ENCODE peak calls at places on chromosomes 1 and 21, in eight cellular contexts. B is stimulated activated CD4-positive, alpha-beta T cell treated with anti-CD3 and anti-CD28 coated beads, Interleukin-12 subunit alpha, Interleukin-12 subunit beta, amount 100 ng/mL, for 4 hours; J is PC-3; W is H9; H is AG08396; O is mucosa of gallbladder; F is activated CD8-positive, alpha-beta memory T cell treated with anti-CD3 and anti-CD28 coated beads for 4 hours; N is HEK293T. I is an unnamed sample.

GRCh38 chr1:8161546-8162110 is 135.5 kb upstream of the ERRFI1 start:
- DNase-seq in B (no peak), W (no peak), J (no peak), F (no peak), O (no peak), H (no peak), N (no peak), I (no peak)

GRCh38 chr1:198523183-198523942 is 17.1 kb downstream of the ATP6V1G3 start:
- DNase-seq in F (no peak), B (no peak), N (no peak), O (no peak), W (no peak), H (no peak), J (no peak), I (no peak)

GRCh38 chr1:1906185-1907097 is 8.6 kb upstream of the CALML6 start:
- DNase-seq in W (peak; percentile 89), N (peak; percentile 77), B (peak; percentile 61), J (peak; percentile 90), F (peak; percentile 41), H (peak; percentile 89), O (peak; percentile 84), I (peak; percentile 44)

GRCh38 chr1:31663622-31664452 is 19.2 kb upstream of the PEF1 start:
- DNase-seq in B (peak; percentile 59), O (peak; percentile 45), F (peak; percentile 43), W (peak; percentile 80), N (peak; percentile 95), J (peak; percentile 72), H (peak; percentile 83), I (peak; percentile 81)

GRCh38 chr1:174968750-174969244 is 30.9 kb upstream of the CACYBP start:
- DNase-seq in W (no peak), F (no peak), J (peak; percentile 65), O (no peak), B (no peak), N (no peak), H (peak; percentile 9), I (no peak)

GRCh38 chr1:182629674-182630073 is 25.5 kb upstream of the RGS16 start:
- DNase-seq in J (no peak), B (peak; percentile 37), F (peak; percentile 65), W (no peak), N (no peak), O (no peak), H (no peak), I (no peak)

GRCh38 chr1:47186267-47187185 is 3.3 kb downstream of the PDZK1IP1 start:
- DNase-seq in B (no peak), O (no peak), F (no peak), H (no peak), J (no peak), N (no peak), W (no peak), I (peak; percentile 55)

GRCh38 chr1:68047659-68048026 is 2.8 kb downstream of the DIRAS3 start:
- DNase-seq in W (no peak), J (no peak), N (no peak), H (no peak), O (no peak), B (no peak), F (no peak), I (no peak)

GRCh38 chr21:46065215-46065992 is 32.5 kb upstream of the COL6A2 start:
- DNase-seq in H (peak; percentile 86), O (peak; percentile 8), N (no peak), F (no peak), J (peak; percentile 34), B (no peak), W (peak; percentile 30), I (no peak)

GRCh38 chr1:20787100-20787774 is at the start of gene HP1BP3:
- DNase-seq in J (peak; percentile 53), O (peak; percentile 79), W (peak; percentile 65), F (peak; percentile 74), B (peak; percentile 78), N (peak; percentile 68), H (peak; percentile 88), I (peak; percentile 19)

GRCh38 chr1:100290291-100290690 is 24.3 kb downstream of the RTCA start:
- DNase-seq in W (no peak), H (no peak), O (no peak), J (no peak), B (no peak), N (no peak), F (no peak), I (no peak)

GRCh38 chr1:170967042-170967910 is 31.9 kb downstream of the MROH9 start:
- DNase-seq in F (no peak), O (no peak), B (no peak), H (peak; percentile 36), J (peak; percentile 77), N (peak; percentile 42), W (no peak), I (no peak)

GRCh38 chr1:203127672-203128611 is at the start of gene ADORA1:
- DNase-seq in H (peak; percentile 76), J (peak; percentile 38), N (peak; percentile 76), B (no peak), W (peak; percentile 80), F (no peak), O (peak; percentile 71), I (peak; percentile 77)

GRCh38 chr1:168084396-168085231 is 52.1 kb downstream of the GPR161 start:
- DNase-seq in O (peak; percentile 54), F (peak; percentile 8), B (peak; percentile 60), J (peak; percentile 51), H (peak; percentile 64), N (peak; percentile 85), W (peak; percentile 82), I (peak; percentile 77)

GRCh38 chr1:154157520-154158306 is 2.8 kb upstream of the NUP210L start:
- DNase-seq in O (peak; percentile 36), B (peak; percentile 47), N (no peak), W (no peak), F (peak; percentile 48), J (no peak), H (no peak), I (no peak)

GRCh38 chr1:54294846-54295245 is 94.9 kb downstream of the MRPL37 start:
- DNase-seq in B (no peak), J (no peak), N (no peak), O (no peak), F (no peak), H (peak; percentile 70), W (no peak), I (no peak)

GRCh38 chr1:53550201-53550741 is 91.1 kb downstream of the DMRTB1 start:
- DNase-seq in B (no peak), F (no peak), J (no peak), H (no peak), W (no peak), O (no peak), N (no peak), I (peak; percentile 5)

GRCh38 chr1:8121261-8122159 is 95.4 kb upstream of the ERRFI1 start:
- DNase-seq in O (peak; percentile 91), J (peak; percentile 45), W (peak; percentile 46), B (no peak), N (no peak), H (peak; percentile 69), F (no peak), I (peak; percentile 95)

GRCh38 chr1:94463765-94464330 is 45.7 kb downstream of the ABCD3 start:
- DNase-seq in F (no peak), W (no peak), N (peak; percentile 63), B (no peak), O (peak; percentile 18), H (peak; percentile 36), J (peak; percentile 78), I (no peak)

GRCh38 chr1:153548722-153549695 is at the start of gene S100A3:
- DNase-seq in F (no peak), B (no peak), W (peak; percentile 25), O (no peak), N (no peak), J (peak; percentile 83), H (peak; percentile 82), I (no peak)

GRCh38 chr1:22132517-22133235 is 10.2 kb downstream of the WNT4 start:
- DNase-seq in W (no peak), F (no peak), N (no peak), H (peak; percentile 89), J (peak; percentile 82), O (no peak), B (no peak), I (peak; percentile 75)

GRCh38 chr1:47693115-47693514 is 255.3 kb downstream of the FOXD2 start:
- DNase-seq in B (no peak), W (peak; percentile 11), O (no peak), N (no peak), H (no peak), J (no peak), F (no peak), I (no peak)

GRCh38 chr1:184823080-184823479 is 68.4 kb upstream of the EDEM3 start:
- DNase-seq in F (no peak), W (no peak), J (no peak), H (no peak), B (no peak), O (no peak), N (peak; percentile 57), I (no peak)

GRCh38 chr1:168064216-168064615 is 72.5 kb downstream of the GPR161 start:
- DNase-seq in J (no peak), O (no peak), W (no peak), F (no peak), B (no peak), H (no peak), N (no peak), I (no peak)

GRCh38 chr1:4061521-4062031 is 161.5 kb upstream of the C1orf174 start:
- DNase-seq in J (no peak), H (no peak), B (no peak), O (no peak), F (no peak), N (no peak), W (no peak), I (peak; percentile 58)

GRCh38 chr1:200975458-200975857 is 48.1 kb downstream of the KIF21B start:
- DNase-seq in O (no peak), J (no peak), W (no peak), H (no peak), F (no peak), B (no peak), N (no peak), I (no peak)

GRCh38 chr1:205576805-205577761 is 54.7 kb downstream of the ELK4 start:
- DNase-seq in J (no peak), B (no peak), O (no peak), H (no peak), N (no peak), W (peak; percentile 27), F (no peak), I (peak; percentile 39)

GRCh38 chr1:84402060-84402459 is 3.8 kb downstream of the DNASE2B start:
- DNase-seq in N (no peak), F (no peak), O (no peak), J (peak; percentile 68), B (no peak), W (no peak), H (peak; percentile 16), I (no peak)

GRCh38 chr1:32028746-32029145 is 15.1 kb downstream of the KHDRBS1 start:
- DNase-seq in H (no peak), W (no peak), O (no peak), F (no peak), J (no peak), N (no peak), B (no peak), I (no peak)

GRCh38 chr1:15341634-15342375 is 67.9 kb upstream of the EFHD2 start:
- DNase-seq in F (no peak), J (peak; percentile 75), H (peak; percentile 30), N (no peak), W (no peak), O (no peak), B (no peak), I (no peak)

GRCh38 chr1:39957299-39958020 is 2.5 kb downstream of the MFSD2A start:
- DNase-seq in B (no peak), N (no peak), H (no peak), W (no peak), O (no peak), J (no peak), F (no peak), I (no peak)

GRCh38 chr1:90616395-90616794 is 100.7 kb downstream of the BARHL2 start:
- DNase-seq in O (no peak), N (peak; percentile 65), B (no peak), F (no peak), H (no peak), J (peak; percentile 40), W (peak; percentile 59), I (no peak)

GRCh38 chr1:204408074-204408507 is 3.5 kb downstream of the PPP1R15B start:
- DNase-seq in W (no peak), J (peak; percentile 79), N (no peak), H (peak; percentile 54), B (no peak), O (peak; percentile 70), F (no peak), I (peak; percentile 79)

GRCh38 chr1:91135799-91136198 is 114.0 kb upstream of the ZNF644 start:
- DNase-seq in O (no peak), W (no peak), H (no peak), N (no peak), F (no peak), J (no peak), B (no peak), I (no peak)

I was measured in ascending aorta.